ENCODE peak calls at places on chromosomes 16 and 17, in four cellular contexts. D is fibroblast of lung, H is PC-3, F is cardiac muscle cell. S is an unnamed sample.

GRCh38 chr16:9091867-9092281 is 430 bp downstream of the HAPSTR1 start:
- DNase-seq in D (no peak), H (no peak), F (peak), S (no peak)

GRCh38 chr17:80252871-80253270 is 7.8 kb upstream of the RNF213 start:
- DNase-seq in D (peak), H (peak), F (peak), S (no peak)

GRCh38 chr17:32828822-32829221 is 48.1 kb downstream of the MYO1D start:
- DNase-seq in D (no peak), H (no peak), F (no peak), S (no peak)

GRCh38 chr17:58531661-58532554 is 17.5 kb upstream of the MTMR4 start:
- DNase-seq in D (peak), H (peak), F (peak), S (no peak)

GRCh38 chr17:73027130-73027741 is 65.3 kb downstream of the SLC39A11 start:
- DNase-seq in D (peak), H (no peak), F (peak), S (no peak)

GRCh38 chr16:27431773-27432599 is 30.0 kb downstream of the IL21R start:
- DNase-seq in D (peak), H (peak), F (no peak), S (peak)

GRCh38 chr16:5928476-5929055 is 831.0 kb upstream of the EEF2KMT start:
- DNase-seq in D (no peak), H (no peak), F (no peak), S (no peak)

GRCh38 chr17:77507116-77507885 is 366.5 kb downstream of the SEC14L1 start:
- DNase-seq in D (no peak), H (no peak), F (no peak), S (peak)

GRCh38 chr17:80922580-80923160 is 69.0 kb upstream of the CHMP6 start:
- DNase-seq in D (no peak), H (no peak), F (no peak), S (no peak)

GRCh38 chr16:49659356-49659755 is 196.6 kb downstream of the ZNF423 start:
- DNase-seq in D (no peak), H (no peak), F (no peak), S (no peak)

GRCh38 chr17:48055531-48056245 is 7.5 kb downstream of the NFE2L1 start:
- DNase-seq in D (peak), H (no peak), F (peak), S (peak)

GRCh38 chr17:61307905-61308886 is 91.4 kb upstream of the TBX2 start:
- DNase-seq in D (peak), H (peak), F (peak), S (no peak)

GRCh38 chr17:3983945-3984484 is 19.8 kb upstream of the ATP2A3 start:
- DNase-seq in D (peak), H (no peak), F (peak), S (no peak)

GRCh38 chr17:57448288-57449283 is 192.3 kb downstream of the MSI2 start:
- DNase-seq in D (peak), H (no peak), F (no peak), S (no peak)

GRCh38 chr17:42833771-42834422 is 700 bp downstream of the PSME3 start:
- DNase-seq in D (no peak), H (no peak), F (no peak), S (no peak)

GRCh38 chr17:32141690-32142037 is 638 bp upstream of the RHOT1 start:
- DNase-seq in D (no peak), H (peak), F (no peak), S (no peak)

GRCh38 chr16:14491831-14492529 is 138.1 kb downstream of the PARN start:
- DNase-seq in D (no peak), H (no peak), F (no peak), S (no peak)
- H3K27ac ChIP-seq in D (no peak), H (no peak), F (no peak), S (no peak)

DNA sequence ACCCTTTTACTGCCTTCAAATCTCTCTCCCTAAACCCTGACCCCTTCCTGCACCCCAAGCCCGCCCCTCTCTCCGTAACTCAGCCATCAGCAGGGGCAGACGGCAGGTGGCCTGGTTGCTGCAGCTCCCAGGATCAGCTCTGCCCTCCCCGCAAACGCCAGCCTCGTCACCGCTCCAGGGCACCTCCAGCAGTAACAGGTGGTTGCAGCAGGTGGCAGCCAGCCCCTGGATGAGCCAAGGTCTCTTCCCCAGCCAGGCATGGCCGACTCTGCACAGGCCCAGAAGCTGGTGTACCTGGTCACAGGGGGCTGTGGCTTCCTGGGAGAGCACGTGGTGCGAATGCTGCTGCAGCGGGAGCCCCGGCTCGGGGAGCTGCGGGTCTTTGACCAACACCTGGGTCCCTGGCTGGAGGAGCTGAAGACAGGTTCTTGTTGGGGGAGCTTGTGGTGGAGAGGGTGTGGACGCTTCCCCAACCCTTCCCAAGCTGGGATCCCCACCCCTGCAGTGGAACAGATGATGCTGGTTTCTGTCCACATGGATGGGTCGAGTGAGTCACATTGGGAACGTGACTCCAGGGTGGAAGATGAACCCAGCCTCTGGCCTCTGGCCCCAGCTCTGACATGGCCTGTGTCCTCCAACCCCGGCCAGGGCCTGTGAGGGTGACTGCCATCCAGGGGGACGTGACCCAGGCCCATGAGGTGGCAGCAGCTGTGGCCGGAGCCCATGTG is 558 bp downstream of the HSD3B7 start:
- DNase-seq in D (no peak), H (peak), F (no peak), S (peak)
- TF ChIP-seq CTCF in D (no peak), H (no peak), F (no peak), S (peak)

GRCh38 chr17:18256351-18256750 is 2.2 kb downstream of the FLII start:
- DNase-seq in D (no peak), H (no peak), F (no peak), S (no peak)
- H3K27ac ChIP-seq in D (no peak), H (peak), F (no peak), S (no peak)

GRCh38 chr17:49496183-49496865 is 1.2 kb downstream of the NGFR start:
- DNase-seq in D (peak), H (peak), F (peak), S (no peak)
- TF ChIP-seq CTCF in D (peak), H (peak), F (peak), S (peak)

DNA sequence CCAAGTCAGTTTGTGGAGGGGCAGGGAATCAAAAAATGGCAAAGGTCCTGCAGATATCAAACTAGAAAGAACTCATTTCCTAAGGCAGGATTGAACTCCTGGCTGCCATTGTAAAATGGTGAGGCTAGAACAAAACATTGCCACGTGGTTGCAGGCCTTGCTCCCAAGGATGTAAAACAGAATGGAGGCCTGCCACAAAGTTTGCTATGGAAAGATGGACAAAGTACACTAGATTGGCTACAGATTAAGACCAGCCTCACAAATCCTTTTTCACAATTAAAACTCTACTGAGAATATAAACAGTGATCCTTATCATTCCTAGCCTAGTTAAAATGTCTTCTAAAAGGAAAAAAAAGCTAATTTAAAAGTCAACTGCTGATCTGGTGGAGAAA is 30.9 kb downstream of the PHKB start:
- DNase-seq in D (no peak), H (no peak), F (no peak), S (no peak)
- H3K27ac ChIP-seq in D (no peak), H (no peak), F (no peak), S (no peak)

DNA sequence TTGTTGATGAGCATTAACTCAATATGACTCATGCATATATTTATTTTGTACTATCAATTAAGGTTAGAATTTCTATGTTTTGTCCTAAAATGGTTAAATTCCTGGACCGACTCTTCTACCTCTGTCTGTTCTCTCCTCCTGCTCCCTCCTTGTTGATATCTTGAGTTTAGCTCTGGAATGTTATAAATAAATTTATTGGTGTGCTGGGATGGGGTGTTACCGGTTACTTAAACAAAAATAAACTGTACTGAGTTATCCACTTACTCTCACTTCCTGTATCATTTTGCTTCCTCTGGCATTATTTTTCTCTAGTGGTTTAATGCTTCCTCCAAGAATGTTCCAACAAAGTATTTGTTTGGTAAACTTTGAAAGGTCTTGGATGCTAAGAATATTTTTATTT is 120.1 kb downstream of the ABCA8 start:
- DNase-seq in D (no peak), H (peak), F (no peak), S (no peak)
- TF ChIP-seq CTCF in D (no peak), H (no peak), F (no peak), S (no peak)

GRCh38 chr17:49148171-49148570 is 15.6 kb downstream of the B4GALNT2 start:
- DNase-seq in D (peak), H (peak), F (no peak), S (no peak)

GRCh38 chr17:49151996-49152395 is 19.4 kb downstream of the B4GALNT2 start:
- DNase-seq in D (no peak), H (no peak), F (no peak), S (no peak)

DNA sequence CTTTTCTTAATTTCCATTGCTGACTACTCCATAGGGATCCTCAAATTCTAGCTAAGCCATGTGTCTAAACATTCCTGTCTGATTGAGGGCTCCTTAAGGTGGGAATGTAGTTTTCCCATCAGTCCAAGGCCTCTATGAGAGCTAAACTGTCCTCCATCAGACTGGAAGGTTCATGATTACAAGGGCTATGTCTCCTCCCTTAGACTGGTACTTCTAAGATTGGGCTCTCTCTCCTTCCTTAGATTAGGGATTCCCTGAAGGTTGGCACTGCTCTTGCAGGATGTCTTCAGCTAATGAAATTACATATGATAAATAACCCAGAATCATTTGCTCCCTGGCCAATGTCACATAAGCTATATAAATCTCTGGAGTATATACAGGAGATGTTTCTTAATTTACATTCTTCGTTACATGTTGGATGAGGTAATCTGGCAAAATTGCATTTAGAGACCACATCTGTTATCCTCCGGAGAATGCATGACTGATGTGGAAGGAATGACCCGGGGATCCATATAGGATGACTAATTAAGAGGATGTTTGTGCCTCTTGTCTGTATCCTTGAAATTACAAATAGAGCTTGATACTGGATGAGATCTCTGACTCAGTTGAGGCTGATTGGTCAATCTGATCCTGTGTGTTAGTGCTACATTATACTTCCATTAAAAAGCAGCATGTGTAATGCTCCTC is 14.2 kb downstream of the B4GALNT2 start:
- DNase-seq in D (peak), H (peak), F (peak), S (peak)
- H3K27ac ChIP-seq in D (peak), H (peak), F (no peak), S (peak)

GRCh38 chr17:35086931-35087573 is 23.5 kb upstream of the RFFL start:
- DNase-seq in D (no peak), H (peak), F (no peak), S (no peak)

GRCh38 chr17:35088647-35088910 is 25.1 kb upstream of the RFFL start:
- DNase-seq in D (no peak), H (no peak), F (no peak), S (peak)

GRCh38 chr17:35088911-35089845 is 25.7 kb upstream of the RFFL start:
- DNase-seq in D (peak), H (peak), F (peak), S (peak)

GRCh38 chr17:35087731-35088646 is 24.5 kb upstream of the RFFL start:
- DNase-seq in D (peak), H (peak), F (peak), S (no peak)

GRCh38 chr17:35089846-35090193 is 26.3 kb upstream of the RFFL start:
- DNase-seq in D (peak), H (peak), F (peak), S (peak)
- TF ChIP-seq CTCF in D (no peak), H (no peak), F (no peak), S (no peak)

GRCh38 chr16:30565984-30566383 is 5.5 kb downstream of the ZNF688 start:
- DNase-seq in D (no peak), H (no peak), F (no peak), S (no peak)

GRCh38 chr16:30566531-30566930 is 5.0 kb downstream of the ZNF688 start:
- DNase-seq in D (no peak), H (no peak), F (no peak), S (no peak)

GRCh38 chr16:30567991-30568638 is 3.4 kb downstream of the ZNF688 start:
- DNase-seq in D (peak), H (peak), F (peak), S (peak)

GRCh38 chr16:30565526-30565925 is 6.0 kb downstream of the ZNF688 start:
- DNase-seq in D (no peak), H (no peak), F (no peak), S (no peak)

GRCh38 chr16:30567160-30567990 is 4.1 kb downstream of the ZNF688 start:
- DNase-seq in D (no peak), H (peak), F (no peak), S (peak)
- H3K27ac ChIP-seq in D (no peak), H (peak), F (no peak), S (peak)

GRCh38 chr16:28904828-28905227 is 20.2 kb downstream of the RABEP2 start:
- DNase-seq in D (no peak), H (no peak), F (no peak), S (no peak)
- TF ChIP-seq CTCF in D (no peak), H (no peak), F (no peak), S (no peak)